ENCODE peak calls at places on chromosomes 11 and 22, in five cellular contexts. One of them, this sample, is unnamed.

GRCh38 chr11:68120212-68121066 is 749 bp downstream of the CHKA start:
- DNase-seq in GM12878: peak; percentile 32
- DNase-seq in thoracic aorta: no peak
- DNase-seq in SK-N-SH: peak; percentile 91
- DNase-seq in lower leg skin: peak; percentile 41
- DNase-seq in this sample: peak; percentile 61

GRCh38 chr11:77505956-77506355 is 32.1 kb upstream of the PAK1 start:
- DNase-seq in GM12878: no peak
- DNase-seq in thoracic aorta: no peak
- DNase-seq in SK-N-SH: peak; percentile 37
- DNase-seq in lower leg skin: no peak
- DNase-seq in this sample: no peak

GRCh38 chr11:73248526-73249185 is 23.5 kb upstream of the P2RY6 start:
- DNase-seq in GM12878: no peak
- DNase-seq in lower leg skin: no peak
- DNase-seq in SK-N-SH: no peak
- DNase-seq in thoracic aorta: no peak
- DNase-seq in this sample: no peak

GRCh38 chr11:33329705-33330329 is 72.6 kb downstream of the HIPK3 start:
- DNase-seq in lower leg skin: peak; percentile 22
- DNase-seq in GM12878: no peak
- DNase-seq in SK-N-SH: peak; percentile 54
- DNase-seq in thoracic aorta: no peak
- DNase-seq in this sample: peak; percentile 37

GRCh38 chr11:10351768-10352641 is 47.1 kb downstream of the ADM start:
- DNase-seq in SK-N-SH: peak; percentile 38
- DNase-seq in thoracic aorta: peak; percentile 22
- DNase-seq in GM12878: no peak
- DNase-seq in lower leg skin: peak; percentile 72
- DNase-seq in this sample: no peak

GRCh38 chr11:11391796-11392195 is 38.7 kb upstream of the CSNK2A3 start:
- DNase-seq in thoracic aorta: peak; percentile 45
- DNase-seq in GM12878: no peak
- DNase-seq in lower leg skin: no peak
- DNase-seq in SK-N-SH: no peak
- DNase-seq in this sample: no peak

GRCh38 chr22:37259540-37260029 is 15.5 kb upstream of the RAC2 start:
- DNase-seq in thoracic aorta: no peak
- DNase-seq in lower leg skin: no peak
- DNase-seq in GM12878: no peak
- DNase-seq in SK-N-SH: peak; percentile 58
- DNase-seq in this sample: no peak

GRCh38 chr11:83493034-83493433 is 206.9 kb upstream of the CCDC90B start:
- DNase-seq in lower leg skin: no peak
- DNase-seq in thoracic aorta: no peak
- DNase-seq in SK-N-SH: no peak
- DNase-seq in GM12878: no peak
- DNase-seq in this sample: no peak

GRCh38 chr11:77515483-77515882 is 41.6 kb upstream of the PAK1 start:
- DNase-seq in SK-N-SH: no peak
- DNase-seq in GM12878: no peak
- DNase-seq in lower leg skin: no peak
- DNase-seq in thoracic aorta: no peak
- DNase-seq in this sample: no peak

GRCh38 chr11:623999-624704 is 603 bp downstream of the CDHR5 start:
- DNase-seq in thoracic aorta: no peak
- DNase-seq in lower leg skin: no peak
- DNase-seq in GM12878: no peak
- DNase-seq in SK-N-SH: no peak
- DNase-seq in this sample: no peak

GRCh38 chr22:42969348-42969975 is 45.5 kb downstream of the PACSIN2 start:
- DNase-seq in GM12878: no peak
- DNase-seq in thoracic aorta: no peak
- DNase-seq in lower leg skin: no peak
- DNase-seq in SK-N-SH: no peak
- DNase-seq in this sample: no peak

GRCh38 chr11:43504316-43504950 is 145.7 kb downstream of the TTC17 start:
- DNase-seq in lower leg skin: no peak
- DNase-seq in GM12878: no peak
- DNase-seq in thoracic aorta: no peak
- DNase-seq in SK-N-SH: peak; percentile 31
- DNase-seq in this sample: peak; percentile 7

GRCh38 chr11:46682773-46683752 is 17.4 kb downstream of the ARHGAP1 start:
- DNase-seq in thoracic aorta: no peak
- DNase-seq in GM12878: no peak
- DNase-seq in lower leg skin: no peak
- DNase-seq in SK-N-SH: no peak
- DNase-seq in this sample: no peak

GRCh38 chr11:128622137-128622523 is 34.8 kb upstream of the ETS1 start:
- DNase-seq in SK-N-SH: no peak
- DNase-seq in thoracic aorta: no peak
- DNase-seq in lower leg skin: no peak
- DNase-seq in GM12878: no peak
- DNase-seq in this sample: no peak

GRCh38 chr11:118252688-118253087 is 523 bp upstream of the MPZL3 start:
- DNase-seq in GM12878: no peak
- DNase-seq in SK-N-SH: no peak
- DNase-seq in lower leg skin: no peak
- DNase-seq in thoracic aorta: no peak
- DNase-seq in this sample: no peak

GRCh38 chr11:746289-747175 is 732 bp upstream of the TALDO1 start:
- DNase-seq in thoracic aorta: no peak
- DNase-seq in lower leg skin: no peak
- DNase-seq in SK-N-SH: no peak
- DNase-seq in GM12878: no peak
- DNase-seq in this sample: no peak

GRCh38 chr11:65032216-65032615 is 5.0 kb downstream of the SNX15 start:
- DNase-seq in lower leg skin: no peak
- DNase-seq in GM12878: no peak
- DNase-seq in SK-N-SH: no peak
- DNase-seq in thoracic aorta: no peak
- DNase-seq in this sample: no peak

GRCh38 chr22:20395897-20396287 is 1.9 kb downstream of the ZNF74 start:
- DNase-seq in GM12878: no peak
- DNase-seq in lower leg skin: no peak
- DNase-seq in thoracic aorta: no peak
- DNase-seq in SK-N-SH: no peak
- DNase-seq in this sample: peak; percentile 31

GRCh38 chr11:23123766-23124165 is 263.5 kb upstream of the CCDC179 start:
- DNase-seq in lower leg skin: no peak
- DNase-seq in SK-N-SH: no peak
- DNase-seq in thoracic aorta: no peak
- DNase-seq in GM12878: no peak
- DNase-seq in this sample: no peak

GRCh38 chr11:14544611-14545010 is 24.4 kb upstream of the PSMA1 start:
- DNase-seq in lower leg skin: no peak
- DNase-seq in SK-N-SH: no peak
- DNase-seq in GM12878: peak; percentile 17
- DNase-seq in thoracic aorta: no peak
- DNase-seq in this sample: peak; percentile 64

GRCh38 chr22:36964110-36964509 is 50.7 kb downstream of the CSF2RB start:
- DNase-seq in SK-N-SH: no peak
- DNase-seq in GM12878: no peak
- DNase-seq in thoracic aorta: no peak
- DNase-seq in lower leg skin: no peak
- DNase-seq in this sample: no peak

GRCh38 chr11:61954106-61955030 is 4.2 kb downstream of the BEST1 start:
- DNase-seq in SK-N-SH: no peak
- DNase-seq in thoracic aorta: no peak
- DNase-seq in lower leg skin: no peak
- DNase-seq in GM12878: no peak
- DNase-seq in this sample: no peak
- TF ChIP-seq CTCF in SK-N-SH: no peak
- TF ChIP-seq CTCF in thoracic aorta: no peak
- TF ChIP-seq CTCF in lower leg skin: no peak
- TF ChIP-seq CTCF in GM12878: peak; percentile 14
- TF ChIP-seq CTCF in this sample: no peak

DNA sequence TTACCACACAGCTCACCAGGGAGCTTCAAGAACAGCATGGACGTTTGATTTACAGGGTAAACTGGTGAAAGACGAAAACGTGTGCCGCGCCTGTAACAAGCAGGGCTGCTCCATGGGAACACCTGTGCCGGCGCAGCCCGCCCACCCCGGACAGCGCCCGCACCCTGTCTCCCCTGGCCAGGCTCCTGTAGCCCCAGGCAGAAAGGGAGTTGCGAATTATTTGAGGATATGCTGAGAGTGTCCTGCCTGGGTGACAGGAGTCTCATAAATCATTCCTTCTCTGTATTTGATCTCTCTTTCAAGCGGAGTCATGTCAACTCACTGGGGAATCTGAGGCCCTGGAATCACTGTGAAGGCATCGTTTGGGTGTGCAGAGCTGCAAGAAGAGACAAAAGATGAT is 804.3 kb downstream of the OPCML start:
- DNase-seq in thoracic aorta: no peak
- DNase-seq in GM12878: no peak
- DNase-seq in SK-N-SH: no peak
- DNase-seq in lower leg skin: no peak
- DNase-seq in this sample: no peak
- H3K4me3 ChIP-seq in thoracic aorta: no peak overlapping the region
- H3K4me3 ChIP-seq in GM12878: no peak overlapping the region
- H3K4me3 ChIP-seq in SK-N-SH: no peak overlapping the region
- H3K4me3 ChIP-seq in lower leg skin: no peak overlapping the region
- H3K4me3 ChIP-seq in this sample: no peak overlapping the region

DNA sequence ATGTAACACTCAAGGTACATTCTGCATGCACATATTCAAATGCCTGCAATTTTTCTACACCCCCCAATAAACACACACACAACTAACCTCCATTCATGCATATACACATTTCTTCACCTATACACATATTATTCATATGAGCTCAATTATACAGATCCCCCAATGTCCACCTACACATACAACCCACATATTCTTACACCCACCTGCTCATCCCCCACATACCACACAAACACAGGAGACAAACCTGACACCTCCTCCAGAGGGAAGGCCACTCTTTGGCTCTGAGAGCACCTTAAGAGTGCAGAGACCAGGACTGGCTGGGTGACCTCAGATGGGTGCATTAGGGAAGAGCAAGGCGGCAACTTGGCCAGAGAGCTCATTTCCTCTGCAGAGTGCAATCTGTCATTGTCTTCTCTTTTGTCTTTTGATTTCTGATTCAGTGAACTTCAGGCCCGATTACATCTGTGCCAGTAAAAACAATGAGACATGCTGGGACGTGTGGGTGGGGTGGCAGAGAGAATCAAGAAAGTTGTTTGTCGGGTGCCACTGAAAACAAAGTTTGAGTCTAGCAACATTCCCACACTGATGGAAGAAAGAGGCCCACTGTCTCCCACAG is 208.4 kb downstream of the NXPE2 start:
- DNase-seq in lower leg skin: no peak
- DNase-seq in SK-N-SH: no peak
- DNase-seq in GM12878: no peak
- DNase-seq in thoracic aorta: no peak
- DNase-seq in this sample: no peak
- TF ChIP-seq CTCF in lower leg skin: no peak
- TF ChIP-seq CTCF in SK-N-SH: no peak
- TF ChIP-seq CTCF in GM12878: no peak
- TF ChIP-seq CTCF in thoracic aorta: no peak
- TF ChIP-seq CTCF in this sample: no peak

GRCh38 chr11:122696662-122697061 is 41.1 kb downstream of the UBASH3B start:
- DNase-seq in SK-N-SH: no peak
- DNase-seq in lower leg skin: no peak
- DNase-seq in GM12878: no peak
- DNase-seq in thoracic aorta: no peak
- DNase-seq in this sample: no peak
- H3K4me3 ChIP-seq in SK-N-SH: no peak overlapping the region
- H3K4me3 ChIP-seq in lower leg skin: no peak overlapping the region
- H3K4me3 ChIP-seq in GM12878: no peak overlapping the region
- H3K4me3 ChIP-seq in thoracic aorta: no peak overlapping the region
- H3K4me3 ChIP-seq in this sample: no peak overlapping the region

GRCh38 chr11:7167976-7168740 is 79.4 kb downstream of the RBMXL2 start:
- DNase-seq in lower leg skin: no peak
- DNase-seq in SK-N-SH: no peak
- DNase-seq in GM12878: no peak
- DNase-seq in thoracic aorta: no peak
- DNase-seq in this sample: no peak
- TF ChIP-seq CTCF in lower leg skin: no peak
- TF ChIP-seq CTCF in SK-N-SH: no peak
- TF ChIP-seq CTCF in GM12878: no peak
- TF ChIP-seq CTCF in thoracic aorta: no peak
- TF ChIP-seq CTCF in this sample: no peak

DNA sequence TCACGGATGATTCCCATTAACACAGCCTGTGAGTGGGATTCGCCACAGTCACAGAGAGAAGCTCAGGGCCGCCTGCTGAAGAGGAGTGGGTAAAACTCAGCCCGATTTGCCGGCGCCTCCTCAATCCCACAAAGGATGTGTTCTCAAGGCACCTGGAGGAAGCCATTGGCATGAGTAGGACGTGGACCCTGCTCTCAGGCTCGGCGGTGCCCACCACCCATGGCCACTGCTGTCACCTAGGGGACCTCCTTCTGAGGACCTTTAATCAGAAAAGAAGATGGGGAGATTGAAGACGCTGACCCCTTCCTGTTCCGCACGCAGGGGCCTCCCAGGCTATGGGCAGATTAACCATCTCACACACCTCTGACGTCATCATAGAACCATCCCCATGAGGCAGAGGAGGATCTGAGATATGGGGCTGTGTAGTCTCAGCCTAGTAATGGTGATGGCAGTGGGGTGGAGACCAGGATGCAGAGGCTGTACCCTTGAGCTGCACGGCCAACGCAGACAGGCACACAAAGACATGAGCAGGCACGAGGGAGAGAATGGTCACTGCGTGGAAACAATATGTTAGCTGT is 571.8 kb downstream of the BRD1 start:
- DNase-seq in GM12878: no peak
- DNase-seq in thoracic aorta: no peak
- DNase-seq in lower leg skin: no peak
- DNase-seq in SK-N-SH: no peak
- DNase-seq in this sample: no peak
- H3K4me3 ChIP-seq in GM12878: no peak overlapping the region
- H3K4me3 ChIP-seq in thoracic aorta: no peak overlapping the region
- H3K4me3 ChIP-seq in lower leg skin: no peak overlapping the region
- H3K4me3 ChIP-seq in SK-N-SH: no peak overlapping the region
- H3K4me3 ChIP-seq in this sample: no peak overlapping the region